ENCODE peak calls at places on chromosomes 12 and 14, in eight cellular contexts. E is OCI-LY7, Q is fibroblast of pulmonary artery, J is keratinocyte, I is body of pancreas, B is AG10803, K is foreskin fibroblast, C is IMR-90. G is an unnamed sample.

GRCh38 chr12:103495783-103496456 is at the start of gene C12orf42:
- DNase-seq in E (no peak), Q (peak; percentile 4), J (no peak), I (peak; percentile 31), B (peak; percentile 9), K (peak; percentile 60), C (no peak), G (no peak)

GRCh38 chr14:93133476-93133875 is 17.8 kb upstream of the ITPK1 start:
- DNase-seq in E (no peak), Q (peak; percentile 89), J (no peak), I (no peak), B (peak; percentile 87), K (peak; percentile 91), C (peak; percentile 33), G (no peak)

GRCh38 chr12:92554316-92554905 is 148.4 kb upstream of the PLEKHG7 start:
- DNase-seq in E (no peak), Q (no peak), J (no peak), I (no peak), B (no peak), K (no peak), C (no peak), G (no peak)

GRCh38 chr12:54020587-54020969 is 7.7 kb upstream of the HOXC6 start:
- DNase-seq in E (no peak), Q (no peak), J (no peak), I (no peak), B (no peak), K (no peak), C (no peak), G (no peak)

GRCh38 chr12:104137175-104137901 is 672 bp downstream of the NFYB start:
- DNase-seq in E (peak; percentile 74), Q (peak; percentile 42), J (no peak), I (peak; percentile 54), B (peak; percentile 75), K (peak; percentile 68), C (peak; percentile 62), G (peak; percentile 32)

GRCh38 chr12:39632670-39633069 is 13.1 kb upstream of the ABCD2 start:
- DNase-seq in E (no peak), Q (no peak), J (no peak), I (no peak), B (no peak), K (peak; percentile 1), C (no peak), G (no peak)

GRCh38 chr12:104976703-104977102 is 9.4 kb upstream of the NOPCHAP1 start:
- DNase-seq in E (no peak), Q (no peak), J (no peak), I (peak; percentile 42), B (no peak), K (no peak), C (no peak), G (no peak)

GRCh38 chr12:53659011-53659551 is 16.8 kb downstream of the ATP5MC2 start:
- DNase-seq in E (no peak), Q (peak; percentile 93), J (no peak), I (peak; percentile 79), B (peak; percentile 77), K (peak; percentile 89), C (peak; percentile 88), G (peak; percentile 88)

GRCh38 chr14:104885973-104886689 is 21.1 kb downstream of the CEP170B start:
- DNase-seq in E (no peak), Q (no peak), J (no peak), I (peak; percentile 5), B (no peak), K (no peak), C (no peak), G (no peak)

GRCh38 chr14:101844219-101844618 is 82.7 kb downstream of the PPP2R5C start:
- DNase-seq in E (peak; percentile 65), Q (no peak), J (no peak), I (peak; percentile 52), B (no peak), K (no peak), C (no peak), G (no peak)

GRCh38 chr14:91947196-91948184 is at the start of gene FBLN5:
- DNase-seq in E (no peak), Q (peak; percentile 76), J (no peak), I (peak; percentile 75), B (peak; percentile 97), K (peak; percentile 95), C (peak; percentile 88), G (peak; percentile 73)

GRCh38 chr12:124369055-124369900 is 74.4 kb downstream of the RFLNA start:
- DNase-seq in E (no peak), Q (peak; percentile 97), J (no peak), I (peak; percentile 98), B (peak; percentile 92), K (peak; percentile 98), C (peak; percentile 92), G (peak; percentile 76)

DNA sequence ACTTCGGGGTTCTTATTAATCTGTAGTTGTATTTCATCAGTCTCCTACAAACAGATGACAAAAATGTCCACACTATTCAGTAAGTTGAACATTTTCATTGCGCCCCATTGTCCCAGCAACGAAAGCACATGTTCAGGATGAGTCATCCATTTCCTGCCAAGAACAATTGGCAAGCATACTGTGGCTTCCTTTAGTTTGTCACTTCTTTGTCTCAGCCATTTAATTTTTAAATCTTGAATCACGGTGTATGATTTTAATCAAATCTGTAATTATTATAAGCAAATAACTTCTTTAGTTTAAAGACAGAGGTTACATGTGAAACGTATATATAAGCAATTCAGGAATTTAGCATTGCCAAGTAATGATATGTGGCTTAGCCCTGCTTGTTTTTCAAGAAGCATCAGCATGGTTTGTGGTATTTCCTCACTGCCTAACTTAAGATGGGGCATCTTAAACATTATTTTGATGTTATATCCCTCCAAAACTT is 211.3 kb upstream of the KRR1 start:
- DNase-seq in E (peak; percentile 21), Q (peak; percentile 96), J (no peak), I (peak; percentile 47), B (peak; percentile 94), K (peak; percentile 95), C (peak; percentile 93), G (peak; percentile 92)
- H3K4me3 ChIP-seq in E (no peak overlapping the region), Q (no peak overlapping the region), J (no peak overlapping the region), I (no peak overlapping the region), B (no peak overlapping the region), K (no peak overlapping the region), C (no peak overlapping the region), G (no peak overlapping the region)

GRCh38 chr14:56720703-56721426 is 89.4 kb downstream of the OTX2 start:
- DNase-seq in E (no peak), Q (no peak), J (no peak), I (no peak), B (no peak), K (no peak), C (no peak), G (no peak)

GRCh38 chr14:56718312-56718711 is 92.0 kb downstream of the OTX2 start:
- DNase-seq in E (no peak), Q (no peak), J (no peak), I (no peak), B (no peak), K (no peak), C (no peak), G (no peak)

GRCh38 chr14:56716705-56717104 is 93.6 kb downstream of the OTX2 start:
- DNase-seq in E (no peak), Q (no peak), J (no peak), I (no peak), B (no peak), K (no peak), C (no peak), G (no peak)

GRCh38 chr14:56715938-56716337 is 94.3 kb downstream of the OTX2 start:
- DNase-seq in E (no peak), Q (no peak), J (no peak), I (no peak), B (no peak), K (no peak), C (no peak), G (no peak)
- TF ChIP-seq CTCF in E (no peak), Q (no peak), J (no peak), I (no peak), B (no peak), K (no peak), C (no peak), G (no peak)

GRCh38 chr12:57133916-57134315 is 5.6 kb downstream of the LRP1 start:
- DNase-seq in E (no peak), Q (no peak), J (no peak), I (no peak), B (no peak), K (peak; percentile 28), C (no peak), G (no peak)

GRCh38 chr12:57134949-57135348 is 6.7 kb downstream of the LRP1 start:
- DNase-seq in E (no peak), Q (no peak), J (no peak), I (no peak), B (no peak), K (no peak), C (no peak), G (no peak)

GRCh38 chr12:57138526-57139272 is 8.7 kb downstream of the LRP1-AS start:
- DNase-seq in E (no peak), Q (peak; percentile 39), J (no peak), I (peak; percentile 44), B (peak; percentile 76), K (peak; percentile 83), C (no peak), G (no peak)

GRCh38 chr12:57135487-57135886 is 7.2 kb downstream of the LRP1 start:
- DNase-seq in E (no peak), Q (peak; percentile 60), J (no peak), I (no peak), B (peak; percentile 92), K (peak; percentile 87), C (peak; percentile 46), G (no peak)

GRCh38 chr12:57135939-57136338 is 7.7 kb downstream of the LRP1 start:
- DNase-seq in E (no peak), Q (peak; percentile 52), J (no peak), I (peak; percentile 22), B (peak; percentile 75), K (peak; percentile 65), C (peak; percentile 52), G (no peak)
- H3K4me3 ChIP-seq in E (no peak overlapping the region), Q (peak overlapping the region; percentile 21), J (no peak overlapping the region), I (no peak overlapping the region), B (peak overlapping the region; percentile 58), K (peak overlapping the region; percentile 48), C (no peak overlapping the region), G (peak overlapping the region; percentile 24)

GRCh38 chr14:75734848-75735247 is 73.8 kb downstream of the TTLL5 start:
- DNase-seq in E (no peak), Q (no peak), J (no peak), I (no peak), B (no peak), K (no peak), C (no peak), G (no peak)

GRCh38 chr14:75742867-75743266 is 81.8 kb downstream of the TTLL5 start:
- DNase-seq in E (no peak), Q (no peak), J (no peak), I (no peak), B (no peak), K (no peak), C (no peak), G (no peak)

GRCh38 chr14:75732888-75733287 is 71.8 kb downstream of the TTLL5 start:
- DNase-seq in E (no peak), Q (no peak), J (no peak), I (no peak), B (no peak), K (no peak), C (no peak), G (no peak)

GRCh38 chr14:75736845-75737485 is 75.9 kb downstream of the TTLL5 start:
- DNase-seq in E (no peak), Q (no peak), J (no peak), I (no peak), B (no peak), K (no peak), C (no peak), G (no peak)

GRCh38 chr14:75738192-75738591 is 77.1 kb downstream of the TTLL5 start:
- DNase-seq in E (no peak), Q (peak; percentile 50), J (no peak), I (no peak), B (no peak), K (peak; percentile 8), C (peak; percentile 14), G (no peak)
- TF ChIP-seq CTCF in E (no peak), Q (no peak), J (no peak), I (no peak), B (no peak), K (no peak), C (no peak), G (no peak)

G was measured in astrocyte of the cerebellum.